ENCODE peak calls at places on chromosomes 12 and 14, in nine cellular contexts. Q is kidney; E is heart right ventricle; A is right atrium auricular region; T is trophoblast cell; F is mucosa of descending colon; N is heart left ventricle; Z is testis; U is CD8-positive, alpha-beta memory T cell. X is an unnamed sample.

GRCh38 chr12:89947437-89948265 is 239.0 kb upstream of the ATP2B1 start:
- DNase-seq in E (no peak), T (peak; percentile 10), F (peak; percentile 25), N (no peak), U (no peak), Z (no peak), A (no peak), Q (no peak), X (no peak)

GRCh38 chr12:94266796-94267529 is 118.6 kb downstream of the PLXNC1 start:
- DNase-seq in N (no peak), Q (no peak), A (no peak), T (peak; percentile 62), U (no peak), E (no peak), Z (no peak), F (no peak), X (no peak)

GRCh38 chr14:23160924-23161522 is 22.4 kb downstream of the SLC7A8 start:
- DNase-seq in N (peak; percentile 62), T (peak; percentile 33), Z (peak; percentile 62), E (peak; percentile 26), F (peak; percentile 37), U (no peak), A (peak; percentile 67), Q (peak; percentile 86), X (no peak)

GRCh38 chr12:114903394-114903748 is 219.4 kb upstream of the TBX3 start:
- DNase-seq in T (no peak), Z (no peak), F (no peak), Q (no peak), N (no peak), A (no peak), U (no peak), E (no peak), X (no peak)

GRCh38 chr12:46342562-46343033 is 30.0 kb downstream of the SLC38A2 start:
- DNase-seq in T (peak; percentile 14), F (peak; percentile 62), N (no peak), A (no peak), Z (no peak), U (no peak), Q (no peak), E (peak; percentile 32), X (no peak)

GRCh38 chr12:108352591-108352990 is 13.5 kb upstream of the CMKLR1 start:
- DNase-seq in Z (no peak), F (no peak), Q (no peak), U (no peak), N (no peak), E (no peak), A (no peak), T (no peak), X (no peak)

GRCh38 chr12:49232940-49233841 is 31.7 kb upstream of the TUBA1C start:
- DNase-seq in U (no peak), N (peak; percentile 85), E (peak; percentile 77), T (no peak), Q (peak; percentile 86), F (peak; percentile 26), Z (peak; percentile 94), A (peak; percentile 74), X (no peak)

GRCh38 chr12:77842430-77842829 is 11.7 kb downstream of the NAV3 start:
- DNase-seq in F (no peak), A (no peak), Q (no peak), E (no peak), N (no peak), Z (no peak), U (no peak), T (no peak), X (no peak)

DNA sequence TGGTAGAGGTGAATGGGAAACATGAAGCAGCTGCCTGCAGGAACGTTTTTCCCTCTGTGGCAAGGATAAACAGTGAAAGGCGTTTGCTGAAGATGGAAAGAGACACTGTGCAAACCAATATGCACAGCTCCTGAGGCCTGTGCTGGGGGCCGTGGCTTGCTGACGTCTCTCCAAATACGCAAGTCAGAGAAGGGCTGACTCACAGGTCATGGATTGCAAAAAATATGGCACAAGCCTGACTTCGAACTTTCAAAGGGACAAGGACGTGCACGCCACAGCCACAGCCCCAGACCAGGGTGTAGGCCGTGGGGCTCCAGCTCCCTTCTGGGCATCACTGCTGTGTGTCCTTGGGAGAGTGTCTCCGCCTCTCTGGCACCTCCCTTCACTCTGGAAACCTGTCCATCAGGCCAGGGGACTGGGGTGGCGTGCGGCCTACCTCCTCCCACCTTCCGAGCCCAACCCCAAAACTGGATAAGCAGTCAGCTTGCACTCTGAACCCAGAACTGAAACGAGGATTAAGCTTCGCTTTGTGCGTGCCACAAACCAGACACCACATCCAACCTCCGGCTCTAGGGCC is 22.2 kb upstream of the FZD10 start:
- DNase-seq in A (no peak), F (no peak), U (no peak), E (no peak), Q (no peak), Z (no peak), N (no peak), T (no peak), X (no peak)
- H3K4me3 ChIP-seq in A (no peak overlapping the region), F (no peak overlapping the region), U (no peak overlapping the region), E (no peak overlapping the region), Q (no peak overlapping the region), Z (no peak overlapping the region), N (no peak overlapping the region), T (no peak overlapping the region), X (no peak overlapping the region)

DNA sequence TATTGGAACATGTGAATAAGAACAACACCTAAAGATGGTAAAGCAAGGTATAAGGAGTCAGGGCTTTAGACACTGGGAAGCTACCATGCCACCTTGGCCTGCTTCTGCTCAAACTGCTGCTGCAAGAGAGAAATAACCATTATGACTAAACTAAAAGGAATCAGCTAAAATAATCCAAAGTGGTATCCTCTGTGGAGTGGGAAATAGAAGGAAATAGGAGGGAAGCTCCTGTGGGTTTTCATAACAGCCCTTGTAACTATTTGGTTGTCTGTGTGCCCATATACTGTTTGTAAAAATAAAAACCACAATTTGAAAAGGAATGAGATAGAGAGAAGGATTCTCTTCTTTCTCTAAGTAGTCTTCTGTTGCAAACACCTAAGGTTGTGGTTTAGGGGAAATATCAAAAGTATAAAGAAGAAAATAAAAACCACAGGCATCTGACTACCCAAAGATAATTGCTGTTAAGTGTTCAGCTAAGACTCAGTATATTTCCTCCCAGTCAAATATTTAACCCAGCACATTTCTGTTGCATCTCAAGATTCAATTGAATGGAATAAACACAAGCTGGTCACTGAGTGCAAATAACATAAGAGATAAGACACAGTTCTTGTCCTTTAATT is 53.7 kb downstream of the SDR9C7 start:
- DNase-seq in A (no peak), Q (no peak), Z (no peak), T (no peak), E (no peak), U (no peak), N (no peak), F (no peak), X (no peak)
- H3K9me3 ChIP-seq in A (no peaks in the 10 kb centered on the region), Q (peaks cover 5% of the 10 kb centered on the region), Z (no peaks in the 10 kb centered on the region), T (peaks cover 13% of the 10 kb centered on the region), E (peaks cover 22% of the 10 kb centered on the region), U (no peaks in the 10 kb centered on the region), N (no peaks in the 10 kb centered on the region), F (peaks cover 13% of the 10 kb centered on the region), X (peaks cover 5% of the 10 kb centered on the region)

GRCh38 chr12:53997324-53998173 is 2.4 kb upstream of the HOXC9 start:
- DNase-seq in T (no peak), E (no peak), Q (peak; percentile 82), N (peak; percentile 37), Z (no peak), A (no peak), U (no peak), F (no peak), X (no peak)

GRCh38 chr12:53996886-53997217 is 3.1 kb upstream of the HOXC9 start:
- DNase-seq in E (no peak), N (no peak), Z (no peak), F (no peak), T (no peak), A (no peak), U (no peak), Q (no peak), X (no peak)

GRCh38 chr12:53995311-53996187 is 4.4 kb upstream of the HOXC9 start:
- DNase-seq in N (no peak), U (no peak), T (no peak), E (no peak), A (no peak), F (peak; percentile 13), Z (no peak), Q (peak; percentile 93), X (no peak)

GRCh38 chr12:53994691-53995310 is 5.2 kb upstream of the HOXC9 start:
- DNase-seq in F (no peak), A (no peak), U (no peak), Q (peak; percentile 80), T (no peak), E (no peak), N (no peak), Z (no peak), X (no peak)

DNA sequence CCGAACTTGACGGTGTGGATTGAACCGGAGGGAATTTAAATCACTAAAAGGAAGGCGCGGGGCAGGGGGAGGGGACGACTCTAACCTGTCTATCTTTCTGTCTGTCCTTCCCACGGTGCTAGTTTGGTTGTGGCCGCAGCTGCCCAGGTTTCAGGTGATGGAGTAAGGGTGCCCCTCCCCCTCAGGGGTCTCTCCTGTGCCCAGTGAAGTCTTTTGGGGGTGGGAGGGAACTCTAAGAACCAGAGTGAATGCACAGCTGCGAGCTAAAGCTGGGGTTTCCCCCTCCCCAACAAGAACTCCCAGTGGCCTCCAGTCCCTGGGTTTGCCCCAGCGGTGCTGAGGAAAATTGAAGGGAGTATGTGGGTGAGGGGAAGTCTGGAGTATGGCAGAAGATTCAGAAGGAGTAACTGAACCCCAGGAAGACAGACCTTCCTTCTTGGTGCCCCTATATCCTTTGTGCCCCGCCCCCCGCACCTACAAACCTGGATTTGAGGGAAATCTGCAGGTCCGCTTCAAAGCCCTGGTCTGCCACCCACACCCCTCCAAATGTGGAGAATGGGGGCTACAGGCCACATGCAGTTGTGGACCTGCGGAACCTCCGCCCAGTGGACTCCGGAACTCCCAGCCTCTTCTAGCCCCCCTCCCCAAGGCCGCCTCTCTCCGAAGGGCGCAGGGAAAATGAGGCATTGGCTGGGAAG is 3.6 kb upstream of the HOXC9 start:
- DNase-seq in A (no peak), Z (no peak), E (no peak), T (no peak), Q (no peak), N (no peak), U (no peak), F (no peak), X (no peak)
- H3K4me3 ChIP-seq in A (peak overlapping the region; percentile 28), Z (peak overlapping the region; percentile 38), E (no peak overlapping the region), T (no peak overlapping the region), Q (peak overlapping the region; percentile 88), N (no peak overlapping the region), U (peak overlapping the region; percentile 67), F (no peak overlapping the region), X (peak overlapping the region; percentile 64)

GRCh38 chr12:34395056-34396005 is 373.0 kb downstream of the ALG10 start:
- DNase-seq in E (peak; percentile 1), U (no peak), A (peak; percentile 13), T (no peak), N (peak; percentile 14), Q (peak; percentile 42), Z (peak; percentile 1), F (no peak), X (no peak)

GRCh38 chr12:34392741-34393085 is 370.4 kb downstream of the ALG10 start:
- DNase-seq in E (no peak), T (no peak), Z (no peak), U (no peak), Q (peak; percentile 61), A (peak; percentile 36), N (peak; percentile 42), F (no peak), X (no peak)

GRCh38 chr12:34393086-34393820 is 371.0 kb downstream of the ALG10 start:
- DNase-seq in E (peak; percentile 1), Z (no peak), F (no peak), N (peak; percentile 50), U (no peak), A (peak; percentile 50), T (no peak), Q (peak; percentile 59), X (no peak)

GRCh38 chr12:34394211-34395055 is 372.1 kb downstream of the ALG10 start:
- DNase-seq in A (peak; percentile 50), N (peak; percentile 40), Q (peak; percentile 35), U (no peak), E (peak; percentile 1), Z (no peak), F (no peak), T (no peak), X (no peak)

GRCh38 chr12:34393821-34394150 is 371.5 kb downstream of the ALG10 start:
- DNase-seq in F (no peak), T (no peak), Q (peak; percentile 46), N (peak; percentile 27), U (no peak), Z (no peak), A (no peak), E (no peak), X (no peak)
- H3K9me3 ChIP-seq in F (peaks cover 100% of the 10 kb centered on the region), T (peaks cover 98% of the 10 kb centered on the region), Q (peaks cover 21% of the 10 kb centered on the region), N (no peaks in the 10 kb centered on the region), U (no peaks in the 10 kb centered on the region), Z (no peaks in the 10 kb centered on the region), A (no peaks in the 10 kb centered on the region), E (peaks cover 14% of the 10 kb centered on the region), X (no peaks in the 10 kb centered on the region)

X was measured in CD4-positive, alpha-beta memory T cell.